ENCODE peak calls at places on chromosomes 7 and 10, in four cellular contexts. L is thoracic aorta, V is A549, M is neural progenitor cell. Y is an unnamed sample.

GRCh38 chr10:54985732-54986131 is 184.7 kb upstream of the PCDH15 start:
- DNase-seq in L (no peak), V (no peak), M (peak; percentile 49), Y (no peak)

GRCh38 chr10:61754553-61755540 is 92.1 kb downstream of the CABCOCO1 start:
- DNase-seq in L (no peak), V (no peak), M (no peak), Y (no peak)

GRCh38 chr10:77899690-77900089 is 26.9 kb downstream of the DLG5 start:
- DNase-seq in L (no peak), V (no peak), M (no peak), Y (no peak)

GRCh38 chr10:3783313-3783689 is 1.7 kb downstream of the KLF6 start:
- DNase-seq in L (no peak), V (no peak), M (peak; percentile 73), Y (peak; percentile 43)

GRCh38 chr10:119282446-119282845 is 75.1 kb downstream of the GRK5 start:
- DNase-seq in L (no peak), V (no peak), M (no peak), Y (no peak)

GRCh38 chr7:2821161-2821841 is 22.8 kb downstream of the GNA12 start:
- DNase-seq in L (no peak), V (peak; percentile 62), M (peak; percentile 53), Y (peak; percentile 86)

GRCh38 chr7:1700536-1701333 is 30.7 kb downstream of the ELFN1 start:
- DNase-seq in L (no peak), V (no peak), M (no peak), Y (no peak)

GRCh38 chr10:93334901-93335312 is 147.2 kb downstream of the MYOF start:
- DNase-seq in L (no peak), V (no peak), M (no peak), Y (peak; percentile 87)

GRCh38 chr10:108469940-108470339 is 1305.4 kb upstream of the SORCS1 start:
- DNase-seq in L (no peak), V (no peak), M (no peak), Y (no peak)

GRCh38 chr7:34153680-34154270 is 248.4 kb downstream of the BMPER start:
- DNase-seq in L (no peak), V (no peak), M (no peak), Y (no peak)

GRCh38 chr7:42068554-42069280 is 168.3 kb downstream of the GLI3 start:
- DNase-seq in L (no peak), V (no peak), M (peak; percentile 94), Y (no peak)

GRCh38 chr7:30815016-30815854 is 44.0 kb downstream of the MINDY4 start:
- DNase-seq in L (peak; percentile 39), V (no peak), M (no peak), Y (no peak)

GRCh38 chr10:79178614-79179403 is 110.0 kb downstream of the ZMIZ1 start:
- DNase-seq in L (no peak), V (no peak), M (peak; percentile 73), Y (no peak)

GRCh38 chr10:19888061-19888660 is 71.9 kb downstream of the PLXDC2 start:
- DNase-seq in L (no peak), V (no peak), M (no peak), Y (no peak)

GRCh38 chr7:80677629-80678028 is 39.2 kb downstream of the CD36 start:
- DNase-seq in L (no peak), V (no peak), M (no peak), Y (no peak)

GRCh38 chr7:29607889-29608288 is 44.3 kb downstream of the PRR15 start:
- DNase-seq in L (no peak), V (no peak), M (no peak), Y (peak; percentile 47)

GRCh38 chr10:91162495-91163268 is 57.8 kb upstream of the PCGF5 start:
- DNase-seq in L (peak; percentile 43), V (peak; percentile 43), M (peak; percentile 78), Y (no peak)

GRCh38 chr7:149355390-149356048 is 93.5 kb downstream of the ZNF783 start:
- DNase-seq in L (no peak), V (peak; percentile 40), M (peak; percentile 44), Y (peak; percentile 95)

GRCh38 chr10:30219977-30220751 is 128.9 kb downstream of the MTPAP start:
- DNase-seq in L (no peak), V (no peak), M (peak; percentile 6), Y (peak; percentile 46)

GRCh38 chr10:75407296-75407715 is 5.7 kb upstream of the ZNF503 start:
- DNase-seq in L (no peak), V (no peak), M (peak; percentile 53), Y (no peak)

GRCh38 chr7:18457832-18458231 is 37.7 kb upstream of the HDAC9 start:
- DNase-seq in L (no peak), V (no peak), M (no peak), Y (peak; percentile 70)

GRCh38 chr10:74056081-74056818 is 58.3 kb downstream of the VCL start:
- DNase-seq in L (no peak), V (peak; percentile 35), M (no peak), Y (peak; percentile 49)

GRCh38 chr7:122893486-122893885 is 7.2 kb upstream of the CADPS2 start:
- DNase-seq in L (no peak), V (no peak), M (no peak), Y (no peak)

GRCh38 chr10:27319752-27320561 is 79.4 kb upstream of the ACBD5 start:
- DNase-seq in L (peak; percentile 25), V (peak; percentile 16), M (peak; percentile 58), Y (peak; percentile 86)

GRCh38 chr10:84204122-84204521 is 9.8 kb downstream of the CDHR1 start:
- DNase-seq in L (no peak), V (no peak), M (peak; percentile 38), Y (no peak)

GRCh38 chr10:23172846-23173548 is 19.1 kb upstream of the PTF1A start:
- DNase-seq in L (no peak), V (no peak), M (peak; percentile 87), Y (no peak)

DNA sequence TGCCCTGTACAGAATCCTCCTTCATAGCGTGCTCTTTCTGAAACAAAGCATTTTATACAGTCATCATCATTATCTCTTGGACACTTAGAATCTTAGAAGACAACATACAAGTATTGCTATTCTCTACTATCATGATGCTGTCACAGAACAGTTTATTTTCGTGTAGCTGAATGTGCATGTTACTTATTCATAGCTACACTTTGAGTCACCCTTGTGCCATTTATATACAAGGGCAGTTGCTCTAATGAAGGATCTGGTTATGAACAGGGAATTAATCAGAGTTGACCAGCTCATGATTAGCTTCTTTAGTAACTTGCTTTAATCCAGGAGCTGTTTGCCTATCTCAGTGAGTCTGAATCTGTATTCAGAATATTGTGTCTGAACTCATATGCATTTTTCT is 11.2 kb downstream of the CASP2 start:
- DNase-seq in L (no peak), V (no peak), M (no peak), Y (no peak)
- H3K4me1 ChIP-seq in L (peaks cover 11% of the 10 kb centered on the region), V (peaks cover 14% of the 10 kb centered on the region), M (no peaks in the 10 kb centered on the region), Y (no peaks in the 10 kb centered on the region)

GRCh38 chr7:92910076-92910475 is 73.7 kb upstream of the CDK6 start:
- DNase-seq in L (no peak), V (no peak), M (no peak), Y (no peak)
- H3K27ac ChIP-seq in L (no peak overlapping the region), V (no peak overlapping the region), M (peak overlapping the region; percentile 22), Y (no peak overlapping the region)

GRCh38 chr10:71980181-71981023 is 16.2 kb downstream of the CHST3 start:
- DNase-seq in L (no peak), V (no peak), M (no peak), Y (peak; percentile 20)

GRCh38 chr10:71981024-71981867 is 17.1 kb downstream of the CHST3 start:
- DNase-seq in L (no peak), V (no peak), M (peak; percentile 62), Y (no peak)

GRCh38 chr10:71984126-71984797 is 20.1 kb downstream of the CHST3 start:
- DNase-seq in L (no peak), V (no peak), M (no peak), Y (no peak)

GRCh38 chr10:71981868-71982230 is 17.7 kb downstream of the CHST3 start:
- DNase-seq in L (no peak), V (no peak), M (no peak), Y (no peak)

DNA sequence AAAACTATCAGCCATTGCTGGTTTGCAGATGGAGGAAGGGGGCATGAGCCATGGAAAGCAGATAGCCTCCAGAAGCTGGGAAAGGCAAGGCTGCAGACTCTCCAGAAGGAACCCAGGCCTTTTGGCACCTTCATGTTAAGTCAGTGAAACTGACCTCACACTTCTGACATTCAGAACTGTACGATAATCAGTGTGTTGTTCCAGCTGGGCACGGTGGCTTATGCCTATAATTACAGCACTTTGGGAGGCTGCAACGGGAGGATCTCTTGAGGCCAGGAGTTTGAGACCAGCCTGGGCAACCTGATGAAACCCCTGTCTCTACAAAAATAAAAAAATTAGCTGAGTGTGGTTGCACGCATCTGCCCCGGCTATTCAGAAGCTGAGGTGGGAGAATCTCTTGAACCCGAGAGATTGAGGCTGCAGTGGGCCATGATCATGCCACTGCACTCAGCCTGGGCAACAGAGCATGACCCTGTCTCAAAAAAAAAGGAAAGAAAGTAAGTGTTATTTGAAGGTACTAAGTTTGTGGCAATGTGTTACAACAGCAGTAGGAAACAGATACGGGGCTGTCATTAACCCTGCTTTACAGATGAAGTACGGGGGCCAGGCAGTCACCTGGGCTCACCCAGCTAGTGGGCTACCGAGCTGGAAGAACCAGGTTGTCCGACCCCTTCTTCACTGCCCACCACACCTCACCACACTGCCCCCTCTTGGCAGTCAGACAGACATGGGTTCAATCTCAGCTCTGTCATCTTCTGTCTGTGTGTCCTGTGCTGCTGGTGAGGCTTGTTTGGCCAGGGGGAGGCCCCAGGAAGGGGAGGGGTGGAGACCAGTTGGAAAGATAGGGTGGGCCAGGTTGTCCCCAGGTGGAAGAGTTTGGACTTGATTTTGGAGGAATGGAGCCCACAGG is 18.3 kb downstream of the CHST3 start:
- DNase-seq in L (no peak), V (no peak), M (no peak), Y (no peak)
- H3K4me1 ChIP-seq in L (peaks cover 61% of the 10 kb centered on the region), V (peaks cover 50% of the 10 kb centered on the region), M (peaks cover 33% of the 10 kb centered on the region), Y (peaks cover 8% of the 10 kb centered on the region)

GRCh38 chr10:49115796-49116508 is 630 bp upstream of the VSTM4 start:
- DNase-seq in L (no peak), V (no peak), M (no peak), Y (no peak)
- H3K27ac ChIP-seq in L (peak overlapping the region; percentile 36), V (peak overlapping the region; percentile 81), M (no peak overlapping the region), Y (no peak overlapping the region)

GRCh38 chr10:130750441-130750840 is 561.1 kb downstream of the TCERG1L start:
- DNase-seq in L (no peak), V (no peak), M (no peak), Y (no peak)

GRCh38 chr10:130751851-130752250 is 559.7 kb downstream of the TCERG1L start:
- DNase-seq in L (no peak), V (no peak), M (no peak), Y (no peak)

GRCh38 chr10:130748409-130749057 is 563.0 kb downstream of the TCERG1L start:
- DNase-seq in L (no peak), V (no peak), M (no peak), Y (no peak)

GRCh38 chr10:130751106-130751840 is 560.2 kb downstream of the TCERG1L start:
- DNase-seq in L (no peak), V (no peak), M (no peak), Y (no peak)

DNA sequence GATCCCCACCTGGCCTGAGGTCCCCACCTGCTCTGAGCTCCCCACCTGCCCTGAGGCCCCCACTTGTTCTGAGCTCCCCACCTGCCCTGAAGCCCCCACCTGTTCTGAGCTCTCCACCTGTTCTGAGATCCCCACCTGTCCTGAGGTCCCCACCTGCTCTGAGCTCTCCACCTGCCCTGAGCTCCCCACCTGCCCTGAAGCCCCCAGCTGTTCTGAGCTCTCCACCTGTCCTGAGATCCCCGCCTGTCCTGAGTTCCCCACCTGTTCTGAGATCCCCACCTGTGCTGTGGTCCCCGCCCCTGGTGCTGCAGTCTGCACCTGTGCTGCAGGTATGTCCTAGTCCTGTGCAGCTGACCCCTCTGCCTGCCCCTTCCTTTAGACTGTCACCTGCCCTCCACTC is 561.6 kb downstream of the TCERG1L start:
- DNase-seq in L (no peak), V (no peak), M (no peak), Y (no peak)
- H3K4me1 ChIP-seq in L (no peaks in the 10 kb centered on the region), V (no peaks in the 10 kb centered on the region), M (peaks cover 9% of the 10 kb centered on the region), Y (no peaks in the 10 kb centered on the region)

GRCh38 chr10:95350830-95351228 is 60.0 kb upstream of the PDLIM1 start:
- DNase-seq in L (no peak), V (no peak), M (no peak), Y (no peak)
- H3K27ac ChIP-seq in L (peak overlapping the region; percentile 42), V (peak overlapping the region; percentile 49), M (no peak overlapping the region), Y (no peak overlapping the region)

Y was measured in PC-9.